ENCODE peak calls at places on chromosomes 11 and 22, in six cellular contexts. W is GM23248; N is body of pancreas; C is effector memory CD4-positive, alpha-beta T cell; U is GM23338; X is CD8-positive, alpha-beta T cell. H is an unnamed sample.

GRCh38 chr11:101096036-101096704 is 33.4 kb downstream of the PGR start:
- DNase-seq in W (peak), N (no peak), C (no peak), U (peak), X (no peak), H (no peak)

GRCh38 chr11:7480132-7480531 is 5.2 kb upstream of the OLFML1 start:
- DNase-seq in W (peak), N (no peak), C (no peak), U (no peak), X (no peak), H (no peak)

GRCh38 chr11:119195680-119196079 is 10.4 kb downstream of the NHERF4 start:
- DNase-seq in W (peak), N (peak), C (no peak), U (peak), X (no peak), H (no peak)

GRCh38 chr11:2742201-2742600 is 42.4 kb upstream of the KCNQ1OT1 start:
- DNase-seq in W (no peak), N (no peak), C (no peak), U (no peak), X (no peak), H (no peak)

GRCh38 chr22:25402501-25403283 is 161.8 kb upstream of the GRK3 start:
- DNase-seq in W (peak), N (peak), C (no peak), U (no peak), X (no peak), H (no peak)

GRCh38 chr11:62665630-62666258 is 632 bp downstream of the CSKMT start:
- DNase-seq in W (peak), N (peak), C (peak), U (peak), X (peak), H (no peak)

GRCh38 chr11:122779047-122779629 is 59.2 kb upstream of the CRTAM start:
- DNase-seq in W (no peak), N (no peak), C (no peak), U (no peak), X (no peak), H (no peak)

GRCh38 chr22:37283393-37283937 is 1.2 kb downstream of the CYTH4 start:
- DNase-seq in W (peak), N (no peak), C (peak), U (peak), X (no peak), H (no peak)

GRCh38 chr11:3635641-3636375 is 6.0 kb downstream of the ART5 start:
- DNase-seq in W (no peak), N (no peak), C (no peak), U (no peak), X (no peak), H (no peak)

GRCh38 chr11:128334311-128335044 is 252.9 kb downstream of the ETS1 start:
- DNase-seq in W (no peak), N (no peak), C (no peak), U (no peak), X (no peak), H (no peak)

GRCh38 chr11:134037093-134037908 is 31.6 kb upstream of the JAM3 start:
- DNase-seq in W (peak), N (peak), C (peak), U (peak), X (peak), H (no peak)

GRCh38 chr11:100593321-100593720 is 93.8 kb upstream of the ARHGAP42 start:
- DNase-seq in W (no peak), N (no peak), C (no peak), U (no peak), X (no peak), H (no peak)

GRCh38 chr22:41481131-41481830 is 12.4 kb downstream of the ACO2 start:
- DNase-seq in W (peak), N (no peak), C (no peak), U (no peak), X (no peak), H (peak)

GRCh38 chr11:19605500-19606371 is 106.9 kb upstream of the NAV2 start:
- DNase-seq in W (peak), N (peak), C (no peak), U (no peak), X (no peak), H (no peak)

GRCh38 chr11:95156916-95157568 is 67.4 kb downstream of the ENDOD1 start:
- DNase-seq in W (peak), N (peak), C (no peak), U (peak), X (no peak), H (no peak)

GRCh38 chr22:38203090-38203810 is 1.5 kb downstream of the MAFF start:
- DNase-seq in W (peak), N (peak), C (peak), U (peak), X (peak), H (no peak)

GRCh38 chr11:28636566-28636965 is 528.4 kb downstream of the METTL15 start:
- DNase-seq in W (no peak), N (no peak), C (no peak), U (no peak), X (no peak), H (no peak)

GRCh38 chr11:5694642-5695041 is 5.1 kb downstream of the TRIM22 start:
- DNase-seq in W (no peak), N (no peak), C (no peak), U (no peak), X (no peak), H (no peak)

GRCh38 chr11:12813371-12814225 is 139.4 kb downstream of the TEAD1 start:
- DNase-seq in W (peak), N (peak), C (no peak), U (no peak), X (no peak), H (no peak)

GRCh38 chr11:11545285-11546275 is 76.2 kb downstream of the GALNT18 start:
- DNase-seq in W (no peak), N (no peak), C (no peak), U (peak), X (no peak), H (no peak)

GRCh38 chr11:17259931-17260499 is 16.5 kb upstream of the NUCB2 start:
- DNase-seq in W (peak), N (no peak), C (no peak), U (no peak), X (no peak), H (no peak)

GRCh38 chr11:35158371-35159081 is 19.6 kb downstream of the CD44 start:
- DNase-seq in W (peak), N (peak), C (no peak), U (no peak), X (no peak), H (no peak)
- H3K27ac ChIP-seq in W (peak), N (peak), C (peak), U (no peak), X (peak), H (no peak)

GRCh38 chr22:39805117-39805516 is 88.4 kb downstream of the ENTHD1 start:
- DNase-seq in W (no peak), N (no peak), C (no peak), U (no peak), X (no peak), H (peak)
- H3K27ac ChIP-seq in W (no peak), N (no peak), C (no peak), U (no peak), X (no peak), H (no peak)

DNA sequence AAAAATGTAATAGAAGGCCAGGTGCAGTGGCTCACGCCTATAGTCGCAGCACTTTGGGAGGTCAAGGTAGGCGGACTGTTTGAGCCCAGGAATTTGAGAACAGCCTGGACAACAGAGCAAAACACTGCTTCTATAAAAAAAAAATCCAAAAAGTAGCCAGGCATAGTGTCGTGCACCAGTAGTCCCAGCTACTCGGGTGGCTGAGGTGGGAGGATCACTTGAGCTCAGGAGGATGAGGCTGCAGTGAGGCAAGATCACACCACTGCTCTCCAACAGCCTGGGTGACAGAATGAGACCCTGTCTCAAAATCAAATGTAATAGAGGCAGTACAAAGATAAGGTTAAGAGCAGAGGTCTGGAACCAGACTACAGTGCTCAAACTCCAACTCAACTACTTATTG is 59.6 kb downstream of the DENND5A start:
- DNase-seq in W (no peak), N (no peak), C (no peak), U (no peak), X (no peak), H (no peak)
- H3K27ac ChIP-seq in W (peak), N (no peak), C (no peak), U (no peak), X (no peak), H (no peak)

GRCh38 chr22:17866127-17866526 is 91.9 kb upstream of the BID start:
- DNase-seq in W (no peak), N (no peak), C (no peak), U (no peak), X (no peak), H (peak)
- H3K27ac ChIP-seq in W (no peak), N (no peak), C (no peak), U (no peak), X (no peak), H (peak)

DNA sequence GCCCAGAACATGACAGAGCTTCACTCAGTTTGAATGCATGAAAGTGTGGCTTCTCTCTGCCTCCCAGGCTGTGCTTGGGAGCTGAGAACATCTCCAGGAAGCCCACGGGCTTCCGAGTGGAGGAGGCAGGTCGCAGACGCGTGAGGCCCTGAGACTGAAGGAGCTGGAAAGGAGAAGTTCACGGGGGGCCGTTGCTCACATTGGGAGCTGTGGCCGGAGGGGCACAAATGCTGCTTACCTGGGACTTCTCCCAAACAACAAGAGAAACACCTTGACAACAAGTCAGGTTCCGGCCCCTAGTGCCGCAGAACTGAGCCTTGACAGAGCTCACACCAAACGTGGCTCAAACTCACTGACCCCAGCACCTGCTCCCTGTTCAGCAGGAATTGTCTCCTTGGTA is 207.0 kb downstream of the BRD1 start:
- DNase-seq in W (no peak), N (no peak), C (no peak), U (no peak), X (no peak), H (no peak)
- H3K27ac ChIP-seq in W (no peak), N (no peak), C (no peak), U (no peak), X (no peak), H (no peak)

DNA sequence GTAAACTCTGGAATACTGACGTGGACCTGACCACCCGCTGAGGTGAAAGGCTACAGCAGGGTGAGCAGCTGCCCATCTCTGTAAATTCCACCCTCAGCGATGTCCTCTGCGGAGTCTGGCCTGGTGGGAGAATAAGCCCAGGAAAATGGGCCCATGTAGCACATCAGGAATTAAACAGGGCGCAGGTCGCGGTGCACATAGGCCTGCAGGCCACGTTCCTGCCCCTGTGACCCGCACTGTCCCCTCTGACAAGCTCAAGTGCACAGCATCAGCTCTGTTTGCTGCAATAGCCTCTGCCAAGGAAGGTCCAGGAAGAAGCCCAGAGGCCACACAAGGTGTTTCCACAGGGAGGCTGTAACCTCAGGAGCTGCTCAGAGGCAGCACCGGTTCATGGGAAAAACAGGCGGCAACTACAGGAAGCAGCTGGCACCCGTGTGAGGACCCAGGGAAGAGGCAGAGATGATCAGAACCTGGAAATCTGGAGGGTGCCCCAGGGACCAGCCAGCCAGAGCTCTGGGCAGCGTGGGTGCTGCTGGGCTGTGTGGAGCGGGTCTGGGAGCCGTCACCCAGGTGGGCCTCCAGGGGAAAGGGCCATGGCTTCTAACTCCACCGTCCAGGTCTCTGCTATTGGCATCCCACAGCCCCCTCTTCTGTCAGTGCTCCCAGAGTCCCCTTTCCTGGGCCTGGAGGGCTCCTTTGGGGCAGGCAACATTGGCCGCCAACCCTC is 808 bp upstream of the IFITM2 start:
- DNase-seq in W (no peak), N (no peak), C (no peak), U (no peak), X (no peak), H (no peak)
- H3K27ac ChIP-seq in W (no peak), N (peak), C (peak), U (peak), X (no peak), H (no peak)

GRCh38 chr11:63782749-63783148 is 14.2 kb upstream of the ZFTA start:
- DNase-seq in W (no peak), N (no peak), C (no peak), U (no peak), X (no peak), H (no peak)

GRCh38 chr11:63785823-63786222 is 17.2 kb upstream of the ZFTA start:
- DNase-seq in W (no peak), N (no peak), C (no peak), U (no peak), X (no peak), H (no peak)

GRCh38 chr11:63779044-63779443 is 10.5 kb upstream of the ZFTA start:
- DNase-seq in W (no peak), N (no peak), C (no peak), U (no peak), X (no peak), H (no peak)

GRCh38 chr11:63783925-63784592 is 15.5 kb upstream of the ZFTA start:
- DNase-seq in W (no peak), N (no peak), C (no peak), U (no peak), X (no peak), H (no peak)
- H3K27ac ChIP-seq in W (no peak), N (peak), C (no peak), U (no peak), X (no peak), H (no peak)

H was measured in caudate nucleus.